ENCODE peak calls at places on chromosome 13, in six cellular contexts. K is PC-9; U is GM13976; X is AG10803; O is activated CD8-positive, alpha-beta T cell treated with anti-CD3 and anti-CD28 coated beads for 36 hours; W is glutamatergic neuron. P is an unnamed sample.
A peak's percentile ranks its signal among the peaks of the same experiment; 100 is the strongest.

GRCh38 chr13:31699650-31700049 is 39.7 kb upstream of the RXFP2 start:
- DNase-seq in K (no peak), U (no peak), X (no peak), O (no peak), W (no peak), P (peak; percentile 5)

GRCh38 chr13:39232401-39232980 is 194.2 kb downstream of the NHLRC3 start:
- DNase-seq in K (no peak), U (no peak), X (no peak), O (no peak), W (no peak), P (no peak)

GRCh38 chr13:103101500-103101899 is 35.3 kb upstream of the SLC10A2 start:
- DNase-seq in K (no peak), U (no peak), X (no peak), O (no peak), W (no peak), P (no peak)

GRCh38 chr13:113544896-113545295 is 39.7 kb upstream of the TFDP1 start:
- DNase-seq in K (no peak), U (no peak), X (no peak), O (no peak), W (no peak), P (no peak)

GRCh38 chr13:112115403-112116091 is 48.6 kb downstream of the SOX1 start:
- DNase-seq in K (no peak), U (no peak), X (no peak), O (no peak), W (no peak), P (no peak)

GRCh38 chr13:29595380-29596063 is at the start of gene SLC7A1:
- DNase-seq in K (peak; percentile 70), U (peak; percentile 96), X (peak; percentile 84), O (peak; percentile 88), W (peak; percentile 85), P (peak; percentile 67)

GRCh38 chr13:30608364-30608763 is 9.4 kb upstream of the USPL1 start:
- DNase-seq in K (no peak), U (no peak), X (no peak), O (no peak), W (no peak), P (no peak)

GRCh38 chr13:51759240-51759639 is 44.7 kb downstream of the DHRS12 start:
- DNase-seq in K (no peak), U (no peak), X (no peak), O (no peak), W (no peak), P (no peak)

GRCh38 chr13:50594276-50594970 is 249.1 kb downstream of the DLEU7 start:
- DNase-seq in K (no peak), U (peak; percentile 77), X (no peak), O (peak; percentile 85), W (peak; percentile 36), P (peak; percentile 18)

GRCh38 chr13:95677564-95678386 is 836 bp downstream of the DNAJC3 start:
- DNase-seq in K (no peak), U (no peak), X (peak; percentile 21), O (peak; percentile 35), W (no peak), P (no peak)

GRCh38 chr13:42039946-42040729 is 8.3 kb upstream of the DGKH start:
- DNase-seq in K (peak; percentile 50), U (peak; percentile 97), X (peak; percentile 84), O (peak; percentile 85), W (peak; percentile 84), P (peak; percentile 80)

GRCh38 chr13:30319703-30320102 is 12.4 kb upstream of the KATNAL1 start:
- DNase-seq in K (no peak), U (no peak), X (peak; percentile 75), O (no peak), W (no peak), P (no peak)

GRCh38 chr13:36965767-36966166 is 33.4 kb downstream of the ALG5 start:
- DNase-seq in K (peak; percentile 88), U (no peak), X (peak; percentile 67), O (no peak), W (no peak), P (no peak)

GRCh38 chr13:77333521-77334083 is 6.7 kb upstream of the MYCBP2 start:
- DNase-seq in K (no peak), U (no peak), X (no peak), O (no peak), W (no peak), P (no peak)

GRCh38 chr13:114015608-114016295 is 41.9 kb upstream of the C13orf46 start:
- DNase-seq in K (peak; percentile 82), U (no peak), X (no peak), O (peak; percentile 46), W (peak; percentile 34), P (no peak)

GRCh38 chr13:114173261-114173660 is 5.8 kb upstream of the CFAP97D2 start:
- DNase-seq in K (no peak), U (no peak), X (no peak), O (no peak), W (no peak), P (no peak)

GRCh38 chr13:93690139-93690538 is 463.5 kb downstream of the GPC6 start:
- DNase-seq in K (no peak), U (no peak), X (peak; percentile 15), O (no peak), W (no peak), P (peak; percentile 26)

GRCh38 chr13:97588993-97589392 is 155.0 kb downstream of the RAP2A start:
- DNase-seq in K (no peak), U (no peak), X (no peak), O (no peak), W (no peak), P (no peak)
- TF ChIP-seq CTCF in K (peak; percentile 24), U (no peak), X (no peak), O (no peak), W (no peak), P (no peak)

GRCh38 chr13:97911311-97912138 is 42.0 kb upstream of the IPO5 start:
- DNase-seq in K (peak; percentile 41), U (peak; percentile 18), X (peak; percentile 54), O (peak; percentile 47), W (peak; percentile 25), P (no peak)
- TF ChIP-seq CTCF in K (peak; percentile 67), U (peak; percentile 28), X (peak; percentile 48), O (peak; percentile 36), W (peak; percentile 39), P (peak; percentile 46)

GRCh38 chr13:28530729-28531194 is 35.8 kb upstream of the FLT1 start:
- DNase-seq in K (no peak), U (peak; percentile 29), X (peak; percentile 43), O (no peak), W (no peak), P (no peak)

GRCh38 chr13:28529836-28530235 is 34.9 kb upstream of the FLT1 start:
- DNase-seq in K (no peak), U (no peak), X (no peak), O (no peak), W (no peak), P (no peak)

GRCh38 chr13:28527629-28528028 is 32.7 kb upstream of the FLT1 start:
- DNase-seq in K (no peak), U (no peak), X (no peak), O (no peak), W (peak; percentile 32), P (no peak)

GRCh38 chr13:28528388-28528787 is 33.5 kb upstream of the FLT1 start:
- DNase-seq in K (no peak), U (no peak), X (no peak), O (no peak), W (no peak), P (no peak)

GRCh38 chr13:28528848-28529247 is 33.9 kb upstream of the FLT1 start:
- DNase-seq in K (no peak), U (no peak), X (no peak), O (no peak), W (no peak), P (no peak)
- TF ChIP-seq CTCF in K (no peak), U (no peak), X (no peak), O (no peak), W (no peak), P (no peak)

GRCh38 chr13:46554971-46555370 is 2.0 kb downstream of the LRCH1 start:
- DNase-seq in K (no peak), U (no peak), X (peak; percentile 33), O (no peak), W (no peak), P (no peak)

GRCh38 chr13:46553521-46553885 is 533 bp downstream of the LRCH1 start:
- DNase-seq in K (no peak), U (no peak), X (no peak), O (peak; percentile 36), W (peak; percentile 43), P (peak; percentile 16)

GRCh38 chr13:46552888-46553520 is at the start of gene LRCH1:
- DNase-seq in K (peak; percentile 67), U (peak; percentile 93), X (peak; percentile 91), O (peak; percentile 93), W (peak; percentile 92), P (peak; percentile 74)

GRCh38 chr13:46555722-46556121 is 2.8 kb downstream of the LRCH1 start:
- DNase-seq in K (no peak), U (no peak), X (no peak), O (no peak), W (no peak), P (no peak)

GRCh38 chr13:46553886-46554855 is 1.2 kb downstream of the LRCH1 start:
- DNase-seq in K (peak; percentile 63), U (peak; percentile 73), X (peak; percentile 78), O (peak; percentile 82), W (peak; percentile 62), P (peak; percentile 50)
- TF ChIP-seq CTCF in K (peak; percentile 33), U (peak; percentile 14), X (peak; percentile 36), O (no peak), W (no peak), P (peak; percentile 47)

GRCh38 chr13:67383358-67383757 is 153.2 kb upstream of the PCDH9 start:
- DNase-seq in K (no peak), U (no peak), X (no peak), O (no peak), W (no peak), P (no peak)
- TF ChIP-seq CTCF in K (no peak), U (no peak), X (no peak), O (no peak), W (no peak), P (no peak)

GRCh38 chr13:99310382-99311031 is 3.3 kb upstream of the GPR183 start:
- DNase-seq in K (no peak), U (no peak), X (peak; percentile 87), O (no peak), W (no peak), P (no peak)
- TF ChIP-seq CTCF in K (no peak), U (no peak), X (no peak), O (no peak), W (no peak), P (no peak)

DNA sequence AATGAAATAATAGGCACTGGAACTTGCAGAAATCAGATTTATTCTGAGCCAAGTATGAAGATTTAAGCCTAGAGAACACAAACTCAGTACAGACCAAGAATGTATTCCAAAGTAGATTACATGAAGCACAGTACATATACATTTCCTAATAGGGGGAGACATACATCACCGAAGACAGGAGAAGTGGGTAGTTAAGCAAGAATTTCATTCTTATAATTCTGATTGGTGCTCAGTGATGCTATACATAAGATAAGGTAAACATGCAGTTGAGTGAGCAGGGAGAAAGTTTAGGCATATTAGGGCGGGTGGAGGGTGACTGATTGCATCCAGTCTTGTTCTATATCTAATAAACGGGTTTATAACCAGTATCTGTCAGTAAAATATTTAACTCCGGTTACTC is 2218.7 kb downstream of the PCDH9 start:
- DNase-seq in K (no peak), U (no peak), X (no peak), O (no peak), W (no peak), P (no peak)
- TF ChIP-seq CTCF in K (no peak), U (no peak), X (no peak), O (no peak), W (no peak), P (no peak)

GRCh38 chr13:78420814-78421213 is 182.5 kb downstream of the POU4F1 start:
- DNase-seq in K (no peak), U (peak; percentile 15), X (no peak), O (no peak), W (no peak), P (no peak)
- TF ChIP-seq CTCF in K (no peak), U (no peak), X (no peak), O (no peak), W (no peak), P (no peak)